ENCODE peak calls at places on chromosomes 3 and 15, in five cellular contexts. One of them, this sample, is unnamed.

GRCh38 chr3:176106380-176106779 is 1090.9 kb downstream of the TBL1XR1 start:
- DNase-seq in fibroblast of mammary gland: no peak
- DNase-seq in GM23338: no peak
- DNase-seq in brain microvascular endothelial cell: no peak
- DNase-seq in cardiac fibroblast: no peak
- DNase-seq in this sample: no peak

GRCh38 chr3:63047068-63047467 is 171.9 kb upstream of the CADPS start:
- DNase-seq in GM23338: peak; percentile 37
- DNase-seq in brain microvascular endothelial cell: no peak
- DNase-seq in fibroblast of mammary gland: no peak
- DNase-seq in cardiac fibroblast: no peak
- DNase-seq in this sample: no peak

GRCh38 chr15:61749169-61749568 is 311.1 kb downstream of the VPS13C start:
- DNase-seq in fibroblast of mammary gland: peak; percentile 91
- DNase-seq in GM23338: no peak
- DNase-seq in cardiac fibroblast: no peak
- DNase-seq in brain microvascular endothelial cell: no peak
- DNase-seq in this sample: no peak

GRCh38 chr15:66405605-66406004 is 18.9 kb downstream of the MAP2K1 start:
- DNase-seq in cardiac fibroblast: peak; percentile 28
- DNase-seq in GM23338: no peak
- DNase-seq in fibroblast of mammary gland: peak; percentile 64
- DNase-seq in brain microvascular endothelial cell: no peak
- DNase-seq in this sample: no peak

GRCh38 chr3:130997291-130997690 is 29.3 kb downstream of the ASTE1 start:
- DNase-seq in brain microvascular endothelial cell: no peak
- DNase-seq in GM23338: no peak
- DNase-seq in cardiac fibroblast: peak; percentile 41
- DNase-seq in fibroblast of mammary gland: peak; percentile 45
- DNase-seq in this sample: no peak

GRCh38 chr3:43341788-43342187 is 55.4 kb downstream of the SNRK start:
- DNase-seq in fibroblast of mammary gland: no peak
- DNase-seq in cardiac fibroblast: no peak
- DNase-seq in GM23338: no peak
- DNase-seq in brain microvascular endothelial cell: no peak
- DNase-seq in this sample: no peak

GRCh38 chr3:57382933-57383332 is 90.4 kb upstream of the ASB14 start:
- DNase-seq in brain microvascular endothelial cell: peak; percentile 26
- DNase-seq in cardiac fibroblast: peak; percentile 16
- DNase-seq in fibroblast of mammary gland: peak; percentile 44
- DNase-seq in GM23338: no peak
- DNase-seq in this sample: peak; percentile 47

GRCh38 chr15:31352911-31353811 is 26.5 kb downstream of the KLF13 start:
- DNase-seq in cardiac fibroblast: peak; percentile 78
- DNase-seq in fibroblast of mammary gland: peak; percentile 87
- DNase-seq in brain microvascular endothelial cell: peak; percentile 62
- DNase-seq in GM23338: no peak
- DNase-seq in this sample: no peak

GRCh38 chr3:155283092-155284056 is 10.1 kb downstream of the STRIT1 start:
- DNase-seq in cardiac fibroblast: no peak
- DNase-seq in GM23338: no peak
- DNase-seq in fibroblast of mammary gland: no peak
- DNase-seq in brain microvascular endothelial cell: no peak
- DNase-seq in this sample: no peak

GRCh38 chr3:66076861-66077495 is 38.3 kb upstream of the MAGI1 start:
- DNase-seq in GM23338: no peak
- DNase-seq in fibroblast of mammary gland: peak; percentile 92
- DNase-seq in brain microvascular endothelial cell: no peak
- DNase-seq in cardiac fibroblast: no peak
- DNase-seq in this sample: no peak

GRCh38 chr3:123054422-123054821 is 12.4 kb upstream of the PDIA5 start:
- DNase-seq in brain microvascular endothelial cell: no peak
- DNase-seq in GM23338: no peak
- DNase-seq in fibroblast of mammary gland: no peak
- DNase-seq in cardiac fibroblast: no peak
- DNase-seq in this sample: no peak

GRCh38 chr3:49422379-49423248 is at the start of gene AMT:
- DNase-seq in brain microvascular endothelial cell: no peak
- DNase-seq in cardiac fibroblast: no peak
- DNase-seq in GM23338: peak; percentile 96
- DNase-seq in fibroblast of mammary gland: no peak
- DNase-seq in this sample: no peak

GRCh38 chr3:184015381-184016019 is 2.2 kb downstream of the ABCC5 start:
- DNase-seq in cardiac fibroblast: no peak
- DNase-seq in GM23338: no peak
- DNase-seq in brain microvascular endothelial cell: no peak
- DNase-seq in fibroblast of mammary gland: peak; percentile 4
- DNase-seq in this sample: no peak

GRCh38 chr3:48406443-48407431 is 23.1 kb downstream of the PLXNB1 start:
- DNase-seq in GM23338: no peak
- DNase-seq in fibroblast of mammary gland: no peak
- DNase-seq in cardiac fibroblast: no peak
- DNase-seq in brain microvascular endothelial cell: no peak
- DNase-seq in this sample: no peak

GRCh38 chr3:31420311-31420710 is 112.4 kb upstream of the STT3B start:
- DNase-seq in cardiac fibroblast: no peak
- DNase-seq in GM23338: no peak
- DNase-seq in fibroblast of mammary gland: no peak
- DNase-seq in brain microvascular endothelial cell: no peak
- DNase-seq in this sample: no peak

GRCh38 chr3:13141991-13142412 is 68.8 kb upstream of the IQSEC1 start:
- DNase-seq in cardiac fibroblast: peak; percentile 22
- DNase-seq in fibroblast of mammary gland: peak; percentile 19
- DNase-seq in GM23338: peak; percentile 92
- DNase-seq in brain microvascular endothelial cell: peak; percentile 54
- DNase-seq in this sample: no peak

GRCh38 chr3:15204005-15204404 is 2.0 kb upstream of the CAPN7 start:
- DNase-seq in GM23338: no peak
- DNase-seq in brain microvascular endothelial cell: peak; percentile 46
- DNase-seq in cardiac fibroblast: peak; percentile 42
- DNase-seq in fibroblast of mammary gland: peak; percentile 34
- DNase-seq in this sample: no peak

GRCh38 chr15:35980719-35981118 is 434.8 kb upstream of the DPH6 start:
- DNase-seq in GM23338: no peak
- DNase-seq in fibroblast of mammary gland: peak; percentile 59
- DNase-seq in cardiac fibroblast: peak; percentile 39
- DNase-seq in brain microvascular endothelial cell: no peak
- DNase-seq in this sample: peak; percentile 46

GRCh38 chr15:73800662-73801345 is 47.7 kb upstream of the INSYN1 start:
- DNase-seq in brain microvascular endothelial cell: peak; percentile 80
- DNase-seq in GM23338: no peak
- DNase-seq in cardiac fibroblast: peak; percentile 90
- DNase-seq in fibroblast of mammary gland: peak; percentile 83
- DNase-seq in this sample: no peak

GRCh38 chr15:87369269-87369668 is 887.3 kb downstream of the NTRK3 start:
- DNase-seq in cardiac fibroblast: peak; percentile 97
- DNase-seq in fibroblast of mammary gland: peak; percentile 84
- DNase-seq in brain microvascular endothelial cell: peak; percentile 91
- DNase-seq in GM23338: no peak
- DNase-seq in this sample: peak; percentile 87

GRCh38 chr15:87365221-87365620 is 891.3 kb downstream of the NTRK3 start:
- DNase-seq in GM23338: no peak
- DNase-seq in cardiac fibroblast: peak; percentile 82
- DNase-seq in brain microvascular endothelial cell: peak; percentile 55
- DNase-seq in fibroblast of mammary gland: peak; percentile 74
- DNase-seq in this sample: peak; percentile 35

GRCh38 chr15:87362531-87362930 is 894.0 kb downstream of the NTRK3 start:
- DNase-seq in fibroblast of mammary gland: no peak
- DNase-seq in brain microvascular endothelial cell: no peak
- DNase-seq in GM23338: no peak
- DNase-seq in cardiac fibroblast: peak; percentile 27
- DNase-seq in this sample: no peak

DNA sequence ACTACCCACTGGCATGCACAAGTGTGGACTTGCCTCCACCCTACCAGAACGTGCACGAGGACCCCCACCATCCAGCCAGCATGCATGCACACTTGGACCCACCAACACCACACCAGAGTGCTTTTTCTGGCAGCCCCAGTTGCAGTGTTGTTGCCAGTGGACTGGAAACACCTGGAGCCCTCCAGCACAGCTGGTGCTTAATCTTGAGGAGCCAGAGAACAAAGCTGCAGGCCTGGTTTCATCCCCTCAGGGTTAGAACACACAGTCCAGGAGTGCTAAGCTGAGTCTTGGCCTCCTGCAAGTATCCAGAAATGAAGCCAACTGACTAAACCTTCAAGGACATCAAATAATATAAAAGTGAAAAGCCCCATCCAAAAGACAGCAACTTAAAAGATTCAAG is 888.0 kb downstream of the NTRK3 start:
- DNase-seq in fibroblast of mammary gland: no peak
- DNase-seq in brain microvascular endothelial cell: no peak
- DNase-seq in GM23338: no peak
- DNase-seq in cardiac fibroblast: peak; percentile 23
- DNase-seq in this sample: no peak
- TF ChIP-seq CTCF in fibroblast of mammary gland: no peak
- TF ChIP-seq CTCF in brain microvascular endothelial cell: no peak
- TF ChIP-seq CTCF in GM23338: no peak
- TF ChIP-seq CTCF in cardiac fibroblast: no peak
- TF ChIP-seq CTCF in this sample: no peak

DNA sequence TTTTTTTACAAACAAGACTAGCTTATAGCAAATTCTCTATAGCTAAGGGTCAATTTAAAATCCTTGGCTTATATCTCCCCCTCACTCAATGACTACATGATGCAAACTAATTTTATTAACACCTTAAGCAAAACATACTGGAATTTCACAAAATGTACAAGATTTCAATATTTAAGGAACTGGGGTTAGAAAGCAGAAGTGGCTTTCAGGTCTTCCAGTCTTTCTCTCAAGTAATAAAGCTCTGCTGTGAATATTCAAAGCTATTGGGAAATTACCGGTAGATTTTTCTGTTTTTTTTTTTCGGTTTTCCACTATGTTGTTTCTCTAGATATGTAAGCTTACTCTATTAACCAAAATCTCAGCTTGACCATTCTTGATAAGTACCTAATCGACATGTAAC is 3.9 kb downstream of the EPM2AIP1 start:
- DNase-seq in GM23338: no peak
- DNase-seq in cardiac fibroblast: no peak
- DNase-seq in fibroblast of mammary gland: no peak
- DNase-seq in brain microvascular endothelial cell: no peak
- DNase-seq in this sample: no peak
- H3K4me3 ChIP-seq in GM23338: peak overlapping the region; percentile 83
- H3K4me3 ChIP-seq in cardiac fibroblast: no peak overlapping the region
- H3K4me3 ChIP-seq in fibroblast of mammary gland: no peak overlapping the region
- H3K4me3 ChIP-seq in brain microvascular endothelial cell: no peak overlapping the region
- H3K4me3 ChIP-seq in this sample: no peak overlapping the region

DNA sequence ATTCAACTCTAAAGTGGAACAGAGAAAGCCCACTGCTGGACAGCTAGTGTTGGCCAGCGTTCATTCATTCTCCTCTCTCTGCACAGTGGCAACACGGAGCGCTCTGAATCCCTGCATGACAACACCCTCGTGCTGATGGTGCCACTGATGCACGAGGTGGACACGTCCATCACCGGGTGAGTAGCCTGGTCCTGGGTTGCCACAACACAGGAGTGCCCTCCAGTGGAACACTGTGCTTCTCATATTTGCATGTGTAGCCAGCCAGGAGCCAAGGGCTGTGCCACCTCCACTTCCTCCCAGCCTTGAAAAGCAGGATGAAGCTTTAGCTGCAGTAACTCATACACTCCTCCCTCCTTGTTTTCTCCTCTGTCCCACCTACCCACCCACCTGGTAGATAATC is 120.0 kb upstream of the CTDSPL start:
- DNase-seq in GM23338: no peak
- DNase-seq in fibroblast of mammary gland: peak; percentile 32
- DNase-seq in cardiac fibroblast: peak; percentile 28
- DNase-seq in brain microvascular endothelial cell: no peak
- DNase-seq in this sample: no peak
- TF ChIP-seq CTCF in GM23338: peak; percentile 51
- TF ChIP-seq CTCF in fibroblast of mammary gland: peak; percentile 31
- TF ChIP-seq CTCF in cardiac fibroblast: peak; percentile 24
- TF ChIP-seq CTCF in brain microvascular endothelial cell: peak; percentile 35
- TF ChIP-seq CTCF in this sample: peak; percentile 67

GRCh38 chr3:126980266-126980811 is 2.6 kb upstream of the PLXNA1 start:
- DNase-seq in brain microvascular endothelial cell: no peak
- DNase-seq in fibroblast of mammary gland: no peak
- DNase-seq in GM23338: no peak
- DNase-seq in cardiac fibroblast: no peak
- DNase-seq in this sample: no peak

GRCh38 chr3:126982522-126983175 is at the start of gene PLXNA1:
- DNase-seq in GM23338: peak; percentile 78
- DNase-seq in brain microvascular endothelial cell: peak; percentile 68
- DNase-seq in cardiac fibroblast: peak; percentile 89
- DNase-seq in fibroblast of mammary gland: peak; percentile 72
- DNase-seq in this sample: no peak

GRCh38 chr3:126983653-126984390 is 907 bp downstream of the PLXNA1 start:
- DNase-seq in GM23338: peak; percentile 87
- DNase-seq in fibroblast of mammary gland: no peak
- DNase-seq in brain microvascular endothelial cell: no peak
- DNase-seq in cardiac fibroblast: peak; percentile 36
- DNase-seq in this sample: no peak

GRCh38 chr3:126983276-126983652 is 349 bp downstream of the PLXNA1 start:
- DNase-seq in GM23338: no peak
- DNase-seq in fibroblast of mammary gland: no peak
- DNase-seq in brain microvascular endothelial cell: no peak
- DNase-seq in cardiac fibroblast: no peak
- DNase-seq in this sample: no peak

GRCh38 chr3:126982125-126982521 is 792 bp upstream of the PLXNA1 start:
- DNase-seq in fibroblast of mammary gland: peak; percentile 73
- DNase-seq in GM23338: peak; percentile 58
- DNase-seq in brain microvascular endothelial cell: no peak
- DNase-seq in cardiac fibroblast: peak; percentile 45
- DNase-seq in this sample: no peak
- H3K4me3 ChIP-seq in fibroblast of mammary gland: peak overlapping the region; percentile 46
- H3K4me3 ChIP-seq in GM23338: peak overlapping the region; percentile 54
- H3K4me3 ChIP-seq in brain microvascular endothelial cell: peak overlapping the region; percentile 52
- H3K4me3 ChIP-seq in cardiac fibroblast: peak overlapping the region; percentile 55
- H3K4me3 ChIP-seq in this sample: peak overlapping the region; percentile 61

GRCh38 chr3:64166584-64167155 is 58.6 kb downstream of the PRICKLE2 start:
- DNase-seq in fibroblast of mammary gland: no peak
- DNase-seq in cardiac fibroblast: no peak
- DNase-seq in GM23338: peak; percentile 92
- DNase-seq in brain microvascular endothelial cell: no peak
- DNase-seq in this sample: no peak
- TF ChIP-seq CTCF in fibroblast of mammary gland: peak; percentile 38
- TF ChIP-seq CTCF in cardiac fibroblast: peak; percentile 36
- TF ChIP-seq CTCF in GM23338: peak; percentile 81
- TF ChIP-seq CTCF in brain microvascular endothelial cell: peak; percentile 46
- TF ChIP-seq CTCF in this sample: peak; percentile 36

DNA sequence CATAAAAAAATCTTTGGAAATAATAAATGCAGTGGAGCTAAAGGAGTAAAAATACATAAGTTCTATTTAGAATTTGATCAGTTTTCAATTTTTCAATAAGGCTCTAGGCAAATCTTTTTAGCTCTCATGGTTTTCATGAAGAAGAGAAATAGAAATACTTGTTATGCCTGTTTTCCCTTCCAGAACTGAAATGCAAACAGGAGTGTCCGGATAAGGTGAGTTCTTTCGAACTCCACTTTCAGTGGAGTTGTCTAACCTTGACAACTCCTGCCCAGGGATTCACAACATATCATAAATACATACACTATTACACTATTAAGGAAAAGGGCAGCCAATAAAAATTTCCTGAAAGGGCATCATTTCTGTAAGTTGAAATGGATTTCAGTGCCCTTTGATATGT is 216.4 kb upstream of the SLC2A2 start:
- DNase-seq in cardiac fibroblast: no peak
- DNase-seq in brain microvascular endothelial cell: no peak
- DNase-seq in fibroblast of mammary gland: no peak
- DNase-seq in GM23338: no peak
- DNase-seq in this sample: no peak
- H3K4me3 ChIP-seq in cardiac fibroblast: no peak overlapping the region
- H3K4me3 ChIP-seq in brain microvascular endothelial cell: no peak overlapping the region
- H3K4me3 ChIP-seq in fibroblast of mammary gland: no peak overlapping the region
- H3K4me3 ChIP-seq in GM23338: no peak overlapping the region
- H3K4me3 ChIP-seq in this sample: no peak overlapping the region

This sample was measured in epithelial cell of proximal tubule.